ENCODE peak calls at places on chromosomes 16 and 17, in six cellular contexts. I is EH; V is GM19239; H is T follicular helper cell; M is natural killer cell; K is stimulated activated CD4-positive, alpha-beta T cell treated with anti-CD3 and anti-CD28 coated beads, TNF-alpha, amount 100 ng/mL, for 4 hours. E is an unnamed sample.
A peak's percentile ranks its signal among the peaks of the same experiment; 100 is the strongest.

GRCh38 chr17:80941743-80942211 is 49.9 kb upstream of the CHMP6 start:
- DNase-seq in V (no peak), H (no peak), I (peak; percentile 19), K (no peak), M (no peak), E (no peak)

GRCh38 chr16:85004587-85005205 is 6.6 kb downstream of the ZDHHC7 start:
- DNase-seq in M (no peak), H (no peak), V (no peak), I (peak; percentile 95), K (no peak), E (no peak)

GRCh38 chr17:40559954-40560591 is 5.2 kb downstream of the CCR7 start:
- DNase-seq in I (peak; percentile 92), H (peak; percentile 79), K (peak; percentile 62), V (peak; percentile 58), M (peak; percentile 77), E (peak; percentile 72)

GRCh38 chr17:77235370-77236080 is 94.8 kb downstream of the SEC14L1 start:
- DNase-seq in H (no peak), K (no peak), I (peak; percentile 95), V (peak; percentile 59), M (no peak), E (no peak)

GRCh38 chr16:28555593-28555992 is 1.9 kb downstream of the SGF29 start:
- DNase-seq in V (no peak), I (no peak), M (no peak), K (no peak), H (no peak), E (no peak)

GRCh38 chr17:81256616-81257015 is 17.5 kb downstream of the NDUFAF8 start:
- DNase-seq in H (no peak), V (no peak), I (peak; percentile 25), K (no peak), M (no peak), E (no peak)

GRCh38 chr16:72475688-72476087 is 303.7 kb upstream of the PMFBP1 start:
- DNase-seq in I (peak; percentile 37), V (no peak), M (no peak), H (no peak), K (no peak), E (no peak)

GRCh38 chr17:65102235-65102634 is 34.9 kb upstream of the RGS9 start:
- DNase-seq in M (no peak), K (no peak), V (no peak), H (no peak), I (no peak), E (no peak)

GRCh38 chr16:15523092-15523541 is 88.7 kb downstream of the BMERB1 start:
- DNase-seq in I (no peak), K (no peak), H (no peak), M (no peak), V (no peak), E (no peak)

GRCh38 chr17:8117980-8118768 is at the start of gene ALOXE3:
- DNase-seq in K (no peak), M (no peak), V (no peak), H (no peak), I (peak; percentile 78), E (no peak)

GRCh38 chr16:71467810-71468209 is 5.8 kb upstream of the ZNF23 start:
- DNase-seq in I (peak; percentile 54), K (no peak), H (peak; percentile 33), M (peak; percentile 36), V (no peak), E (peak; percentile 48)

GRCh38 chr17:3030096-3030495 is 33.3 kb downstream of the OR1D5 start:
- DNase-seq in I (peak; percentile 79), M (no peak), K (no peak), V (no peak), H (no peak), E (no peak)

GRCh38 chr17:47789611-47790520 is 31.7 kb downstream of the OSBPL7 start:
- DNase-seq in V (peak; percentile 60), K (peak; percentile 28), M (peak; percentile 52), I (peak; percentile 43), H (no peak), E (peak; percentile 77)

GRCh38 chr16:73068546-73069401 is 20.8 kb upstream of the ZFHX3 start:
- DNase-seq in I (peak; percentile 97), K (no peak), M (no peak), V (no peak), H (no peak), E (no peak)

GRCh38 chr17:42830971-42831370 is 2.2 kb upstream of the PSME3 start:
- DNase-seq in K (no peak), H (no peak), M (no peak), I (no peak), V (no peak), E (no peak)

GRCh38 chr17:8326591-8327583 is 12.8 kb upstream of the ODF4 start:
- DNase-seq in I (peak; percentile 44), H (no peak), M (no peak), V (peak; percentile 45), K (no peak), E (peak; percentile 56)

GRCh38 chr16:2700786-2701185 is 18.5 kb downstream of the KCTD5 start:
- DNase-seq in K (no peak), H (no peak), I (no peak), V (no peak), M (no peak), E (no peak)

GRCh38 chr16:86924537-86924936 is 346.2 kb downstream of the FOXL1 start:
- DNase-seq in I (peak; percentile 50), H (no peak), V (no peak), K (no peak), M (no peak), E (no peak)

GRCh38 chr17:79154951-79155557 is 80.4 kb downstream of the ENGASE start:
- DNase-seq in V (no peak), M (no peak), K (no peak), I (no peak), H (no peak), E (no peak)

GRCh38 chr16:23855010-23855409 is 19.2 kb downstream of the PRKCB start:
- DNase-seq in H (no peak), M (no peak), V (no peak), K (no peak), I (no peak), E (no peak)

GRCh38 chr16:1344499-1344898 is 7.2 kb downstream of the TSR3 start:
- DNase-seq in V (no peak), I (no peak), K (no peak), M (no peak), H (no peak), E (no peak)

GRCh38 chr17:79562117-79562805 is 48.6 kb downstream of the RBFOX3 start:
- DNase-seq in K (no peak), M (no peak), H (no peak), I (no peak), V (no peak), E (no peak)

GRCh38 chr16:87948119-87948545 is 3.1 kb upstream of the BANP start:
- DNase-seq in I (no peak), V (no peak), H (no peak), M (no peak), K (no peak), E (no peak)

GRCh38 chr17:50152736-50153135 is 2.3 kb upstream of the PPP1R9B start:
- DNase-seq in V (no peak), K (no peak), I (no peak), M (no peak), H (no peak), E (no peak)

GRCh38 chr17:61487668-61488595 is 35.7 kb downstream of the TBX4 start:
- DNase-seq in V (no peak), I (no peak), H (no peak), K (no peak), M (no peak), E (no peak)

GRCh38 chr16:7871371-7871770 is 538.7 kb downstream of the RBFOX1 start:
- DNase-seq in M (no peak), K (no peak), H (no peak), V (no peak), I (no peak), E (no peak)

GRCh38 chr17:15019158-15019557 is 246.0 kb downstream of the PMP22 start:
- DNase-seq in K (no peak), H (no peak), M (no peak), V (no peak), I (no peak), E (no peak)

E was measured in GM13977.